ENCODE peak calls at places on chromosomes 6 and 20, in five cellular contexts. W, S, T, V and U are unnamed samples.

GRCh38 chr6:140879861-140880260 is 1252.9 kb upstream of the GJE1 start:
- DNase-seq in W (no peak), S (no peak), T (no peak), V (no peak), U (no peak)

GRCh38 chr20:2873010-2873746 is at the start of gene PTPRA:
- DNase-seq in W (peak; percentile 94), S (peak; percentile 95), T (peak; percentile 93), V (peak; percentile 97), U (peak; percentile 88)

GRCh38 chr6:88380618-88381288 is 214.6 kb upstream of the CNR1 start:
- DNase-seq in W (no peak), S (no peak), T (no peak), V (no peak), U (no peak)

GRCh38 chr6:18997375-18997826 is 610.3 kb downstream of the RNF144B start:
- DNase-seq in W (peak; percentile 78), S (no peak), T (no peak), V (no peak), U (no peak)

GRCh38 chr6:161076211-161076677 is 84.7 kb downstream of the MAP3K4 start:
- DNase-seq in W (no peak), S (no peak), T (no peak), V (no peak), U (peak; percentile 85)

GRCh38 chr20:34065260-34065659 is 46.8 kb downstream of the EIF2S2 start:
- DNase-seq in W (no peak), S (no peak), T (no peak), V (no peak), U (no peak)

GRCh38 chr20:44594730-44595129 is 12.4 kb downstream of the PKIG start:
- DNase-seq in W (no peak), S (no peak), T (peak; percentile 39), V (no peak), U (no peak)

GRCh38 chr6:43368517-43369160 is 808 bp downstream of the ZNF318 start:
- DNase-seq in W (peak; percentile 23), S (peak; percentile 65), T (peak; percentile 46), V (peak; percentile 57), U (no peak)

GRCh38 chr6:149451361-149452061 is 33.3 kb downstream of the ZC3H12D start:
- DNase-seq in W (no peak), S (peak; percentile 91), T (peak; percentile 36), V (peak; percentile 75), U (no peak)

GRCh38 chr6:146770965-146771735 is 172.4 kb downstream of the ADGB start:
- DNase-seq in W (no peak), S (no peak), T (peak; percentile 62), V (peak; percentile 59), U (peak; percentile 63)

GRCh38 chr6:109298605-109299004 is 83.7 kb downstream of the CD164 start:
- DNase-seq in W (no peak), S (no peak), T (no peak), V (no peak), U (no peak)

GRCh38 chr6:152552616-152553209 is 84.4 kb downstream of the SYNE1 start:
- DNase-seq in W (peak; percentile 48), S (peak; percentile 36), T (peak; percentile 57), V (peak; percentile 61), U (no peak)

GRCh38 chr6:168247456-168248147 is 72.0 kb downstream of the DACT2 start:
- DNase-seq in W (peak; percentile 11), S (peak; percentile 81), T (no peak), V (peak; percentile 81), U (no peak)

GRCh38 chr6:77926198-77926752 is 273.4 kb downstream of the MEI4 start:
- DNase-seq in W (peak; percentile 20), S (no peak), T (no peak), V (no peak), U (no peak)

GRCh38 chr6:32852844-32853540 is 512 bp downstream of the TAP1 start:
- DNase-seq in W (peak; percentile 53), S (peak; percentile 69), T (peak; percentile 42), V (peak; percentile 75), U (peak; percentile 54)

GRCh38 chr20:8932192-8933150 is 136.4 kb upstream of the PLCB4 start:
- DNase-seq in W (no peak), S (no peak), T (no peak), V (no peak), U (no peak)

GRCh38 chr6:140677781-140678528 is 1303.5 kb upstream of the CITED2 start:
- DNase-seq in W (no peak), S (no peak), T (no peak), V (no peak), U (no peak)

GRCh38 chr20:45945678-45946148 is 11.2 kb downstream of the PCIF1 start:
- DNase-seq in W (no peak), S (no peak), T (no peak), V (no peak), U (no peak)

GRCh38 chr20:4091332-4092135 is 76.2 kb upstream of the RNF24 start:
- DNase-seq in W (no peak), S (peak; percentile 81), T (peak; percentile 63), V (peak; percentile 82), U (peak; percentile 26)

GRCh38 chr6:150739711-150740349 is 125.7 kb upstream of the MTHFD1L start:
- DNase-seq in W (no peak), S (no peak), T (no peak), V (no peak), U (no peak)

GRCh38 chr6:84773431-84774173 is 9.2 kb upstream of the TBX18 start:
- DNase-seq in W (peak; percentile 22), S (peak; percentile 23), T (peak; percentile 24), V (no peak), U (no peak)

GRCh38 chr6:112571886-112572285 is 224.8 kb downstream of the RFPL4B start:
- DNase-seq in W (no peak), S (no peak), T (no peak), V (no peak), U (no peak)

GRCh38 chr6:30724906-30725667 is 4.9 kb downstream of the TUBB start:
- DNase-seq in W (no peak), S (no peak), T (no peak), V (no peak), U (no peak)

GRCh38 chr20:47917549-47918070 is 132.3 kb upstream of the SULF2 start:
- DNase-seq in W (no peak), S (no peak), T (no peak), V (no peak), U (no peak)

GRCh38 chr6:162708971-162709370 is 18.6 kb downstream of the PRKN start:
- DNase-seq in W (peak; percentile 7), S (no peak), T (no peak), V (no peak), U (no peak)

GRCh38 chr20:51497542-51498467 is 44.7 kb downstream of the NFATC2 start:
- DNase-seq in W (no peak), S (no peak), T (no peak), V (peak; percentile 62), U (peak; percentile 50)

GRCh38 chr6:132484680-132485018 is 28.3 kb downstream of the STX7 start:
- DNase-seq in W (no peak), S (no peak), T (no peak), V (no peak), U (no peak)

GRCh38 chr20:51931321-51931720 is 129.0 kb upstream of the SALL4 start:
- DNase-seq in W (no peak), S (no peak), T (no peak), V (no peak), U (no peak)

GRCh38 chr20:50788045-50788867 is 6.6 kb upstream of the BCAS4 start:
- DNase-seq in W (no peak), S (no peak), T (no peak), V (no peak), U (no peak)

GRCh38 chr20:4601630-4602296 is 119.9 kb upstream of the PRND start:
- DNase-seq in W (no peak), S (peak; percentile 35), T (peak; percentile 72), V (no peak), U (no peak)

GRCh38 chr6:26537160-26537845 is 863 bp upstream of the HMGN4 start:
- DNase-seq in W (peak; percentile 88), S (peak; percentile 87), T (peak; percentile 85), V (peak; percentile 96), U (peak; percentile 91)

DNA sequence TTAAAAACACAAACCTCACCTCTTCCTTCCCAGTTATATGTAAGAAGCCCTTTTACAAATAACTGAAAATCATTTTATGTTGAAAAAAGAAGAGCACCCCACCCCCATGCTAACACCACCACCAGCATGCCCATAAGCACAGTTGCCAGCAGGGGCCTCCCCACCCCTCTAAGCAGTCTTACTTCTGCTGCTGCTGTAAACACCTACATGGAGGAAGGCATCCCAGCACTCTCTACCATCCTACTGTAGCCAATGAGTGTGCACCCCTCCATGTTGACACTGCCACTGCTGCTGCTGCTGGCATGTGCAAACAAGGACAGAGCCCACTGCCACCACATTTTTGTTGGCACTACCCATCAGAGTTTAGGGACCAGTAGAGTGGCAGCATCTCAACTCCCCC is 49.6 kb upstream of the PHIP start:
- DNase-seq in W (no peak), S (no peak), T (no peak), V (no peak), U (no peak)
- H3K36me3 ChIP-seq in W (no peaks in the 10 kb centered on the region), S (no peaks in the 10 kb centered on the region), T (no peaks in the 10 kb centered on the region), V (no peaks in the 10 kb centered on the region), U (no peaks in the 10 kb centered on the region)

GRCh38 chr6:44423306-44423705 is 35.8 kb downstream of the CDC5L start:
- DNase-seq in W (no peak), S (no peak), T (no peak), V (no peak), U (no peak)
- H3K36me3 ChIP-seq in W (peaks cover 7% of the 10 kb centered on the region), S (no peaks in the 10 kb centered on the region), T (peaks cover 89% of the 10 kb centered on the region), V (no peaks in the 10 kb centered on the region), U (peaks cover 68% of the 10 kb centered on the region)

GRCh38 chr6:24831771-24832718 is 33.3 kb upstream of the ARMH2 start:
- DNase-seq in W (no peak), S (no peak), T (no peak), V (no peak), U (no peak)
- H3K36me3 ChIP-seq in W (no peaks in the 10 kb centered on the region), S (no peaks in the 10 kb centered on the region), T (peaks cover 5% of the 10 kb centered on the region), V (no peaks in the 10 kb centered on the region), U (peaks cover 80% of the 10 kb centered on the region)

DNA sequence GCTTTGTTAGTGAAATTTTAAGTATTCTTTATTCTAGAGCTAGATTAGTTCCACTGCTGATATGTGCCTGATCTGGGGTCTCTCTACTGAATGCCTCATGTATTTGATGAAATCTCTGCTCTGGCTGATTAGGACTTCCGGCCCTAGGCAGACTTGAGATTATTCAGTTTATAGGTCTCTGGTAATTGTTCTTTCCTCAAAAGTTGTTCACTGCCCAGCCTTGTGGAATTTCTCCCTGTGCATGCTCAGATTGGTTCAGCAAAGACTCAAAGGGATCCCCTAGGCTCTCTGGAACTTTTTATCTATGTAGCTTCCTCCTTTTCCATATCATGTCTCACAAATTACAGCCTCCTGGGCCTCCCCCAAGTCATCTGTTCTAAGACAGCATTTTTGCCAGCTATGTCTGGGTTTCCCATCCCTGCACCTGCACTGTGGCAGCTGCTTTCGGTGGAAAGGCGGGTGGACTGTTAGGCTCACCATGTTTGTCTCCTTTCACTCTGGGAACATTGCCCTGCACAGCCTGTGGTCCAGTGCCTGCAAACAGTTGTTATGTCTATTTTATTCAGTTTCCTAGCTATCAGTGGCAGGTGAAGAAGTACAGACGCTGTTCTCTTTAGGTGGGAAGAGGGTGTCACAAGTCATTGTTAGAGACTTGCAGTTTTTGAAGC is 73.7 kb downstream of the RPP40 start:
- DNase-seq in W (no peak), S (no peak), T (no peak), V (no peak), U (no peak)
- H3K36me3 ChIP-seq in W (no peaks in the 10 kb centered on the region), S (no peaks in the 10 kb centered on the region), T (no peaks in the 10 kb centered on the region), V (no peaks in the 10 kb centered on the region), U (no peaks in the 10 kb centered on the region)

DNA sequence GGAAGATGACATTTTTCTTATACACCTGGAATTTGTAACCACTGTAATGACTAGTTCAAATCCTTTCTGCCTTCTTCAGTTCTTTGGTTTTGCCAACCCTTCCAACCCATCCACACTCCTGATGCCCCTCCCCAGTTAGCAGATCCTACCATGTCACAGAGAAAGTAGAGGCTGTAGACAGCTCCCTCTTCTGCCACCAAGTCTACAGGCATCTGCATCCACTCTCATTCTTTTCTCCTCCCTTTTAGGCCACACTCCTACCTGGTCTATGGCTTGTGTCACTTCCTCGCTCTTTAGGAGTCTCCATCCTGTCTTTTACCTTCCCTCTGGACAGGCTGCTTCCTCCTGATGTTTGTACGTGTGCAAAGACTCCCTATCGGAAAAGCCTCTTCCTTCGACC is 13.5 kb upstream of the STK38 start:
- DNase-seq in W (no peak), S (no peak), T (no peak), V (no peak), U (no peak)
- H3K36me3 ChIP-seq in W (no peaks in the 10 kb centered on the region), S (no peaks in the 10 kb centered on the region), T (no peaks in the 10 kb centered on the region), V (no peaks in the 10 kb centered on the region), U (no peaks in the 10 kb centered on the region)